ENCODE peak calls at places on chromosomes 6 and 20, in six cellular contexts. V is neural crest cell; L is H7; S is left cardiac atrium; J is Peyer's patch; M is activated CD8-positive, alpha-beta T cell treated with anti-CD3 and anti-CD28 coated beads for 36 hours. B is an unnamed sample.

GRCh38 chr6:134414793-134415192 is 96.9 kb upstream of the SGK1 start:
- DNase-seq in J (no peak), V (no peak), L (no peak), S (no peak), M (no peak), B (no peak)

GRCh38 chr20:34310481-34311117 is 7.4 kb upstream of the AHCY start:
- DNase-seq in V (no peak), M (no peak), L (no peak), J (no peak), S (no peak), B (no peak)

GRCh38 chr20:49620364-49621240 is 52.7 kb upstream of the PTGIS start:
- DNase-seq in M (peak; percentile 72), L (no peak), J (peak; percentile 55), V (no peak), S (no peak), B (no peak)

GRCh38 chr20:36700438-36700837 is 45.5 kb downstream of the NDRG3 start:
- DNase-seq in S (no peak), L (peak; percentile 34), M (no peak), V (no peak), J (no peak), B (no peak)

GRCh38 chr20:51529027-51529749 is 13.3 kb downstream of the NFATC2 start:
- DNase-seq in L (no peak), S (no peak), M (peak; percentile 77), J (no peak), V (no peak), B (no peak)

GRCh38 chr6:124961784-124962611 is at the start of gene RNF217:
- DNase-seq in J (peak; percentile 68), M (peak; percentile 10), S (peak; percentile 79), V (peak; percentile 35), L (peak; percentile 82), B (peak; percentile 85)

GRCh38 chr6:156010-156409 is 136.3 kb upstream of the DUSP22 start:
- DNase-seq in V (no peak), L (no peak), S (no peak), J (no peak), M (no peak), B (no peak)

GRCh38 chr6:45256697-45257695 is 71.1 kb upstream of the RUNX2 start:
- DNase-seq in L (no peak), V (no peak), M (no peak), J (no peak), S (no peak), B (no peak)

GRCh38 chr6:36855750-36856149 is 16.5 kb upstream of the CPNE5 start:
- DNase-seq in S (no peak), V (no peak), J (no peak), M (no peak), L (no peak), B (peak; percentile 35)

GRCh38 chr20:34129518-34130162 is 17.6 kb upstream of the EIF2S2 start:
- DNase-seq in J (peak; percentile 73), L (peak; percentile 86), M (peak; percentile 68), S (peak; percentile 60), V (peak; percentile 70), B (no peak)

GRCh38 chr6:37019065-37019450 is 13.6 kb downstream of the FGD2 start:
- DNase-seq in J (no peak), M (no peak), L (no peak), V (no peak), S (no peak), B (no peak)

GRCh38 chr20:4135385-4136077 is 120.2 kb upstream of the RNF24 start:
- DNase-seq in L (no peak), M (no peak), V (no peak), J (peak; percentile 84), S (peak; percentile 65), B (no peak)

GRCh38 chr6:78831492-78831891 is 35.9 kb upstream of the IRAK1BP1 start:
- DNase-seq in V (no peak), J (no peak), L (no peak), M (no peak), S (no peak), B (no peak)

GRCh38 chr6:142885182-142885867 is 59.7 kb downstream of the HIVEP2 start:
- DNase-seq in L (peak; percentile 8), V (no peak), S (peak; percentile 35), J (peak; percentile 56), M (peak; percentile 58), B (no peak)

GRCh38 chr6:22053385-22053997 is 243.3 kb downstream of the PRL start:
- DNase-seq in S (no peak), M (peak; percentile 15), J (no peak), L (no peak), V (no peak), B (no peak)

GRCh38 chr20:47950103-47950502 is 164.8 kb upstream of the SULF2 start:
- DNase-seq in L (no peak), S (no peak), M (no peak), J (no peak), V (no peak), B (no peak)

GRCh38 chr6:4786936-4787504 is 10.8 kb downstream of the CDYL start:
- DNase-seq in V (no peak), L (no peak), J (no peak), M (no peak), S (no peak), B (no peak)

GRCh38 chr6:139800837-139801236 is 426.4 kb upstream of the CITED2 start:
- DNase-seq in S (no peak), L (no peak), J (no peak), M (no peak), V (no peak), B (no peak)

GRCh38 chr20:36541227-36542018 is at the start of gene MYL9:
- DNase-seq in S (peak; percentile 96), V (peak; percentile 36), J (peak; percentile 92), L (peak; percentile 94), M (peak; percentile 13), B (peak; percentile 96)

GRCh38 chr20:23225407-23226060 is 125.1 kb upstream of the NXT1 start:
- DNase-seq in J (peak; percentile 74), L (no peak), V (no peak), M (no peak), S (peak; percentile 78), B (peak; percentile 79)

GRCh38 chr6:138805431-138805830 is 9.5 kb downstream of the ECT2L start:
- DNase-seq in S (peak; percentile 27), L (no peak), V (no peak), J (no peak), M (no peak), B (no peak)

GRCh38 chr6:107361568-107362270 is 97.6 kb downstream of the PDSS2 start:
- DNase-seq in J (no peak), M (no peak), S (no peak), L (peak; percentile 19), V (no peak), B (no peak)

GRCh38 chr6:66210964-66211363 is 503.9 kb upstream of the EYS start:
- DNase-seq in J (no peak), V (no peak), L (no peak), M (no peak), S (no peak), B (no peak)

GRCh38 chr6:14039038-14039437 is 78.5 kb upstream of the CD83 start:
- DNase-seq in M (no peak), V (no peak), S (no peak), L (no peak), J (no peak), B (no peak)

GRCh38 chr20:8721098-8721497 is 347.8 kb upstream of the PLCB4 start:
- DNase-seq in S (peak; percentile 40), L (peak; percentile 8), V (peak; percentile 38), J (peak; percentile 65), M (peak; percentile 37), B (no peak)

GRCh38 chr6:6057442-6058053 is 50.8 kb upstream of the NRN1 start:
- DNase-seq in L (peak; percentile 49), M (no peak), V (no peak), J (no peak), S (no peak), B (no peak)

GRCh38 chr6:111606620-111607115 is 990 bp upstream of the TRAF3IP2 start:
- DNase-seq in V (no peak), J (no peak), L (no peak), S (no peak), M (no peak), B (no peak)

GRCh38 chr20:48620486-48621255 is 207.1 kb downstream of the PREX1 start:
- DNase-seq in J (peak; percentile 90), M (peak; percentile 84), V (peak; percentile 93), L (peak; percentile 97), S (peak; percentile 89), B (peak; percentile 94)

GRCh38 chr6:169577236-169577635 is 124.6 kb downstream of the WDR27 start:
- DNase-seq in V (no peak), M (no peak), J (no peak), S (no peak), L (peak; percentile 50), B (no peak)

GRCh38 chr6:20416567-20417345 is 15.1 kb downstream of the E2F3 start:
- DNase-seq in L (no peak), J (no peak), S (no peak), V (no peak), M (no peak), B (no peak)

GRCh38 chr6:36428911-36429310 is 13.7 kb downstream of the PXT1 start:
- DNase-seq in M (no peak), L (no peak), J (no peak), V (no peak), S (no peak), B (no peak)

GRCh38 chr6:17584241-17584803 is 15.8 kb upstream of the FAM8A1 start:
- DNase-seq in V (peak; percentile 23), S (no peak), M (no peak), J (no peak), L (peak; percentile 73), B (no peak)

GRCh38 chr20:21509597-21510331 is 4.1 kb downstream of the NKX2-2 start:
- DNase-seq in M (no peak), L (peak; percentile 86), S (no peak), V (no peak), J (no peak), B (no peak)